ENCODE peak calls at places on chromosomes 5 and 9, in five cellular contexts. V is ELF-1, A is T follicular helper cell, W is GM12865, P is colonic mucosa. N is an unnamed sample.

GRCh38 chr9:112203536-112203935 is 28.4 kb upstream of the SUSD1 start:
- DNase-seq in V (no peak), A (no peak), W (no peak), P (no peak), N (no peak)

GRCh38 chr5:111914957-111915356 is 158.0 kb upstream of the NREP start:
- DNase-seq in P (no peak), V (peak; percentile 61), W (no peak), A (no peak), N (no peak)

GRCh38 chr5:131635755-131636479 is 888 bp upstream of the RAPGEF6 start:
- DNase-seq in P (no peak), W (peak; percentile 62), A (no peak), V (no peak), N (no peak)

GRCh38 chr5:178077751-178078150 is 35.6 kb upstream of the N4BP3 start:
- DNase-seq in P (no peak), W (no peak), V (peak; percentile 55), A (no peak), N (no peak)

GRCh38 chr9:126938332-126938731 is 23.8 kb downstream of the RALGPS1 start:
- DNase-seq in V (no peak), P (no peak), W (no peak), A (no peak), N (no peak)

GRCh38 chr5:132753135-132753987 is 6.1 kb downstream of the CCNI2 start:
- DNase-seq in W (peak; percentile 25), P (no peak), A (no peak), V (peak; percentile 38), N (no peak)

GRCh38 chr5:71882826-71883744 is 164.0 kb downstream of the CARTPT start:
- DNase-seq in W (no peak), A (no peak), V (no peak), P (no peak), N (no peak)

GRCh38 chr5:177423671-177424070 is 2.8 kb upstream of the GRK6 start:
- DNase-seq in V (no peak), P (no peak), W (no peak), A (no peak), N (no peak)

GRCh38 chr9:95043826-95044225 is 273.7 kb downstream of the FANCC start:
- DNase-seq in A (no peak), W (no peak), P (no peak), V (no peak), N (no peak)

GRCh38 chr5:9166202-9167147 is 379.4 kb downstream of the SEMA5A start:
- DNase-seq in P (no peak), V (no peak), W (no peak), A (no peak), N (no peak)